ENCODE peak calls at places on chromosomes 7 and 10, in four cellular contexts. One of them, this sample, is unnamed.

GRCh38 chr10:71218046-71218832 is 5.9 kb downstream of the UNC5B start:
- DNase-seq in Panc1: no peak
- DNase-seq in ovary: no peak
- DNase-seq in nucleus accumbens: peak; percentile 61
- DNase-seq in this sample: no peak

GRCh38 chr10:97708976-97709745 is 4.4 kb upstream of the MARVELD1 start:
- DNase-seq in nucleus accumbens: peak; percentile 74
- DNase-seq in Panc1: no peak
- DNase-seq in ovary: peak; percentile 85
- DNase-seq in this sample: no peak

GRCh38 chr10:71608863-71609768 is 110.5 kb downstream of the C10orf105 start:
- DNase-seq in Panc1: no peak
- DNase-seq in ovary: peak; percentile 92
- DNase-seq in nucleus accumbens: peak; percentile 92
- DNase-seq in this sample: no peak

GRCh38 chr10:43853369-43853768 is 204.7 kb upstream of the ZNF32 start:
- DNase-seq in ovary: no peak
- DNase-seq in Panc1: no peak
- DNase-seq in nucleus accumbens: no peak
- DNase-seq in this sample: no peak

GRCh38 chr7:50149364-50149763 is 56.3 kb upstream of the ZPBP start:
- DNase-seq in ovary: no peak
- DNase-seq in Panc1: no peak
- DNase-seq in nucleus accumbens: no peak
- DNase-seq in this sample: no peak

GRCh38 chr10:19979628-19980027 is 163.4 kb downstream of the PLXDC2 start:
- DNase-seq in ovary: no peak
- DNase-seq in Panc1: no peak
- DNase-seq in nucleus accumbens: no peak
- DNase-seq in this sample: no peak

GRCh38 chr7:100079024-100079560 is 2.4 kb downstream of the ZNF3 start:
- DNase-seq in nucleus accumbens: peak; percentile 54
- DNase-seq in Panc1: no peak
- DNase-seq in ovary: no peak
- DNase-seq in this sample: no peak

GRCh38 chr7:9028012-9028411 is 594.6 kb downstream of the NXPH1 start:
- DNase-seq in ovary: no peak
- DNase-seq in nucleus accumbens: no peak
- DNase-seq in Panc1: no peak
- DNase-seq in this sample: no peak

GRCh38 chr7:40300146-40300655 is 165.4 kb downstream of the SUGCT start:
- DNase-seq in Panc1: no peak
- DNase-seq in nucleus accumbens: no peak
- DNase-seq in ovary: no peak
- DNase-seq in this sample: no peak

GRCh38 chr10:132850246-132850645 is 64.3 kb upstream of the NKX6-2 start:
- DNase-seq in ovary: no peak
- DNase-seq in nucleus accumbens: no peak
- DNase-seq in Panc1: no peak
- DNase-seq in this sample: no peak

GRCh38 chr7:84248267-84248666 is 53.7 kb upstream of the SEMA3A start:
- DNase-seq in nucleus accumbens: no peak
- DNase-seq in Panc1: no peak
- DNase-seq in ovary: no peak
- DNase-seq in this sample: no peak

GRCh38 chr7:1691096-1691495 is 21.0 kb downstream of the ELFN1 start:
- DNase-seq in Panc1: no peak
- DNase-seq in ovary: no peak
- DNase-seq in nucleus accumbens: no peak
- DNase-seq in this sample: no peak

GRCh38 chr10:37760817-37761216 is 96.6 kb downstream of the ZNF248 start:
- DNase-seq in ovary: no peak
- DNase-seq in nucleus accumbens: no peak
- DNase-seq in Panc1: no peak
- DNase-seq in this sample: no peak

GRCh38 chr10:35910234-35910633 is 268.1 kb upstream of the FZD8 start:
- DNase-seq in Panc1: no peak
- DNase-seq in nucleus accumbens: no peak
- DNase-seq in ovary: no peak
- DNase-seq in this sample: no peak

GRCh38 chr10:122307669-122308486 is 36.8 kb downstream of the BTBD16 start:
- DNase-seq in ovary: peak; percentile 94
- DNase-seq in Panc1: peak; percentile 95
- DNase-seq in nucleus accumbens: peak; percentile 19
- DNase-seq in this sample: peak; percentile 99

GRCh38 chr7:74033372-74034311 is 5.7 kb downstream of the ELN start:
- DNase-seq in Panc1: no peak
- DNase-seq in ovary: peak; percentile 66
- DNase-seq in nucleus accumbens: peak; percentile 50
- DNase-seq in this sample: no peak

GRCh38 chr7:44104880-44105771 is 981 bp downstream of the AEBP1 start:
- DNase-seq in nucleus accumbens: peak; percentile 71
- DNase-seq in ovary: peak; percentile 72
- DNase-seq in Panc1: no peak
- DNase-seq in this sample: no peak

GRCh38 chr10:77348082-77348481 is 289.5 kb downstream of the KCNMA1 start:
- DNase-seq in nucleus accumbens: no peak
- DNase-seq in ovary: no peak
- DNase-seq in Panc1: no peak
- DNase-seq in this sample: no peak

GRCh38 chr10:124725171-124725631 is 19.0 kb downstream of the FAM53B start:
- DNase-seq in nucleus accumbens: no peak
- DNase-seq in ovary: no peak
- DNase-seq in Panc1: no peak
- DNase-seq in this sample: no peak

GRCh38 chr10:59283456-59284082 is 78.8 kb downstream of the FAM13C start:
- DNase-seq in nucleus accumbens: peak; percentile 46
- DNase-seq in Panc1: no peak
- DNase-seq in ovary: no peak
- DNase-seq in this sample: no peak

GRCh38 chr7:134941947-134942346 is 44.4 kb upstream of the AGBL3 start:
- DNase-seq in nucleus accumbens: no peak
- DNase-seq in Panc1: no peak
- DNase-seq in ovary: no peak
- DNase-seq in this sample: no peak

GRCh38 chr7:26147030-26147429 is 5.0 kb upstream of the NFE2L3 start:
- DNase-seq in nucleus accumbens: no peak
- DNase-seq in Panc1: no peak
- DNase-seq in ovary: no peak
- DNase-seq in this sample: no peak